ENCODE peak calls at places on chromosomes 5 and 9, in six cellular contexts. One of them, this sample, is unnamed.

GRCh38 chr5:64767959-64768357 is 533 bp downstream of the SREK1IP1 start:
- DNase-seq in NCI-H1105 treated with DMSO at 0.1 percent for 48 hours: peak
- DNase-seq in activated CD4-positive, alpha-beta T cell treated with anti-CD3 and anti-CD28 coated beads for 24 hours: no peak
- DNase-seq in NCI-H1417: peak
- DNase-seq in NCI-H524 treated with DMSO at 0.1 percent for 48 hours: peak
- DNase-seq in effector CD8-positive, alpha-beta T cell: no peak
- DNase-seq in this sample: no peak

GRCh38 chr5:160213537-160213936 is 15.8 kb upstream of the FABP6 start:
- DNase-seq in NCI-H1105 treated with DMSO at 0.1 percent for 48 hours: no peak
- DNase-seq in NCI-H1417: peak
- DNase-seq in effector CD8-positive, alpha-beta T cell: no peak
- DNase-seq in NCI-H524 treated with DMSO at 0.1 percent for 48 hours: no peak
- DNase-seq in activated CD4-positive, alpha-beta T cell treated with anti-CD3 and anti-CD28 coated beads for 24 hours: no peak
- DNase-seq in this sample: no peak

GRCh38 chr5:102886586-102886985 is 131.5 kb downstream of the PAM start:
- DNase-seq in effector CD8-positive, alpha-beta T cell: no peak
- DNase-seq in activated CD4-positive, alpha-beta T cell treated with anti-CD3 and anti-CD28 coated beads for 24 hours: no peak
- DNase-seq in NCI-H524 treated with DMSO at 0.1 percent for 48 hours: no peak
- DNase-seq in NCI-H1105 treated with DMSO at 0.1 percent for 48 hours: no peak
- DNase-seq in NCI-H1417: peak
- DNase-seq in this sample: no peak

GRCh38 chr9:34994429-34995287 is 5.1 kb downstream of the DNAJB5 start:
- DNase-seq in effector CD8-positive, alpha-beta T cell: no peak
- DNase-seq in activated CD4-positive, alpha-beta T cell treated with anti-CD3 and anti-CD28 coated beads for 24 hours: no peak
- DNase-seq in NCI-H1417: peak
- DNase-seq in NCI-H524 treated with DMSO at 0.1 percent for 48 hours: peak
- DNase-seq in NCI-H1105 treated with DMSO at 0.1 percent for 48 hours: peak
- DNase-seq in this sample: no peak

GRCh38 chr9:6230037-6230778 is 14.6 kb downstream of the IL33 start:
- DNase-seq in activated CD4-positive, alpha-beta T cell treated with anti-CD3 and anti-CD28 coated beads for 24 hours: no peak
- DNase-seq in NCI-H1105 treated with DMSO at 0.1 percent for 48 hours: no peak
- DNase-seq in NCI-H524 treated with DMSO at 0.1 percent for 48 hours: no peak
- DNase-seq in NCI-H1417: no peak
- DNase-seq in effector CD8-positive, alpha-beta T cell: no peak
- DNase-seq in this sample: no peak

GRCh38 chr5:11931638-11932037 is 27.4 kb upstream of the CTNND2 start:
- DNase-seq in activated CD4-positive, alpha-beta T cell treated with anti-CD3 and anti-CD28 coated beads for 24 hours: no peak
- DNase-seq in effector CD8-positive, alpha-beta T cell: no peak
- DNase-seq in NCI-H524 treated with DMSO at 0.1 percent for 48 hours: no peak
- DNase-seq in NCI-H1417: no peak
- DNase-seq in NCI-H1105 treated with DMSO at 0.1 percent for 48 hours: no peak
- DNase-seq in this sample: no peak

GRCh38 chr9:91758491-91758981 is 191.5 kb downstream of the ROR2 start:
- DNase-seq in effector CD8-positive, alpha-beta T cell: no peak
- DNase-seq in activated CD4-positive, alpha-beta T cell treated with anti-CD3 and anti-CD28 coated beads for 24 hours: peak
- DNase-seq in NCI-H1417: peak
- DNase-seq in NCI-H524 treated with DMSO at 0.1 percent for 48 hours: no peak
- DNase-seq in NCI-H1105 treated with DMSO at 0.1 percent for 48 hours: no peak
- DNase-seq in this sample: no peak

GRCh38 chr9:88998911-88999310 is 7.6 kb downstream of the S1PR3 start:
- DNase-seq in NCI-H1417: no peak
- DNase-seq in effector CD8-positive, alpha-beta T cell: no peak
- DNase-seq in activated CD4-positive, alpha-beta T cell treated with anti-CD3 and anti-CD28 coated beads for 24 hours: no peak
- DNase-seq in NCI-H524 treated with DMSO at 0.1 percent for 48 hours: no peak
- DNase-seq in NCI-H1105 treated with DMSO at 0.1 percent for 48 hours: no peak
- DNase-seq in this sample: no peak

GRCh38 chr9:84339951-84340350 is 607 bp downstream of the SLC28A3 start:
- DNase-seq in effector CD8-positive, alpha-beta T cell: no peak
- DNase-seq in NCI-H1105 treated with DMSO at 0.1 percent for 48 hours: no peak
- DNase-seq in NCI-H524 treated with DMSO at 0.1 percent for 48 hours: no peak
- DNase-seq in NCI-H1417: no peak
- DNase-seq in activated CD4-positive, alpha-beta T cell treated with anti-CD3 and anti-CD28 coated beads for 24 hours: no peak
- DNase-seq in this sample: no peak

GRCh38 chr5:78504726-78505431 is 143.7 kb downstream of the LHFPL2 start:
- DNase-seq in NCI-H1417: peak
- DNase-seq in effector CD8-positive, alpha-beta T cell: no peak
- DNase-seq in activated CD4-positive, alpha-beta T cell treated with anti-CD3 and anti-CD28 coated beads for 24 hours: no peak
- DNase-seq in NCI-H524 treated with DMSO at 0.1 percent for 48 hours: peak
- DNase-seq in NCI-H1105 treated with DMSO at 0.1 percent for 48 hours: peak
- DNase-seq in this sample: peak

GRCh38 chr5:133552925-133553525 is 59.3 kb downstream of the FSTL4 start:
- DNase-seq in NCI-H524 treated with DMSO at 0.1 percent for 48 hours: no peak
- DNase-seq in NCI-H1417: peak
- DNase-seq in effector CD8-positive, alpha-beta T cell: peak
- DNase-seq in NCI-H1105 treated with DMSO at 0.1 percent for 48 hours: peak
- DNase-seq in activated CD4-positive, alpha-beta T cell treated with anti-CD3 and anti-CD28 coated beads for 24 hours: peak
- DNase-seq in this sample: no peak

GRCh38 chr5:180126716-180127681 is 55.4 kb upstream of the RNF130 start:
- DNase-seq in activated CD4-positive, alpha-beta T cell treated with anti-CD3 and anti-CD28 coated beads for 24 hours: no peak
- DNase-seq in effector CD8-positive, alpha-beta T cell: peak
- DNase-seq in NCI-H1105 treated with DMSO at 0.1 percent for 48 hours: no peak
- DNase-seq in NCI-H1417: peak
- DNase-seq in NCI-H524 treated with DMSO at 0.1 percent for 48 hours: no peak
- DNase-seq in this sample: no peak

GRCh38 chr5:141878186-141878770 is at the start of gene PCDH1:
- DNase-seq in NCI-H1105 treated with DMSO at 0.1 percent for 48 hours: no peak
- DNase-seq in NCI-H1417: peak
- DNase-seq in NCI-H524 treated with DMSO at 0.1 percent for 48 hours: no peak
- DNase-seq in activated CD4-positive, alpha-beta T cell treated with anti-CD3 and anti-CD28 coated beads for 24 hours: no peak
- DNase-seq in effector CD8-positive, alpha-beta T cell: no peak
- DNase-seq in this sample: no peak

GRCh38 chr5:39151731-39152130 is 67.6 kb downstream of the FYB1 start:
- DNase-seq in NCI-H524 treated with DMSO at 0.1 percent for 48 hours: no peak
- DNase-seq in NCI-H1105 treated with DMSO at 0.1 percent for 48 hours: no peak
- DNase-seq in NCI-H1417: no peak
- DNase-seq in effector CD8-positive, alpha-beta T cell: no peak
- DNase-seq in activated CD4-positive, alpha-beta T cell treated with anti-CD3 and anti-CD28 coated beads for 24 hours: no peak
- DNase-seq in this sample: no peak

GRCh38 chr5:141695627-141696180 is 13.7 kb upstream of the ARAP3 start:
- DNase-seq in NCI-H1417: peak
- DNase-seq in NCI-H1105 treated with DMSO at 0.1 percent for 48 hours: peak
- DNase-seq in NCI-H524 treated with DMSO at 0.1 percent for 48 hours: no peak
- DNase-seq in effector CD8-positive, alpha-beta T cell: no peak
- DNase-seq in activated CD4-positive, alpha-beta T cell treated with anti-CD3 and anti-CD28 coated beads for 24 hours: no peak
- DNase-seq in this sample: no peak

GRCh38 chr5:132445640-132445923 is 45.0 kb downstream of the IRF1 start:
- DNase-seq in NCI-H1105 treated with DMSO at 0.1 percent for 48 hours: no peak
- DNase-seq in activated CD4-positive, alpha-beta T cell treated with anti-CD3 and anti-CD28 coated beads for 24 hours: no peak
- DNase-seq in NCI-H1417: no peak
- DNase-seq in effector CD8-positive, alpha-beta T cell: no peak
- DNase-seq in NCI-H524 treated with DMSO at 0.1 percent for 48 hours: no peak
- DNase-seq in this sample: no peak

GRCh38 chr5:38925154-38925925 is 79.5 kb downstream of the OSMR start:
- DNase-seq in activated CD4-positive, alpha-beta T cell treated with anti-CD3 and anti-CD28 coated beads for 24 hours: no peak
- DNase-seq in effector CD8-positive, alpha-beta T cell: no peak
- DNase-seq in NCI-H524 treated with DMSO at 0.1 percent for 48 hours: no peak
- DNase-seq in NCI-H1417: no peak
- DNase-seq in NCI-H1105 treated with DMSO at 0.1 percent for 48 hours: no peak
- DNase-seq in this sample: no peak

GRCh38 chr5:180799902-180800801 is 2.5 kb downstream of the MGAT1 start:
- DNase-seq in effector CD8-positive, alpha-beta T cell: no peak
- DNase-seq in activated CD4-positive, alpha-beta T cell treated with anti-CD3 and anti-CD28 coated beads for 24 hours: no peak
- DNase-seq in NCI-H1105 treated with DMSO at 0.1 percent for 48 hours: no peak
- DNase-seq in NCI-H524 treated with DMSO at 0.1 percent for 48 hours: no peak
- DNase-seq in NCI-H1417: no peak
- DNase-seq in this sample: no peak

GRCh38 chr5:157568717-157569116 is 6.9 kb downstream of the ADAM19 start:
- DNase-seq in NCI-H1417: no peak
- DNase-seq in NCI-H1105 treated with DMSO at 0.1 percent for 48 hours: no peak
- DNase-seq in activated CD4-positive, alpha-beta T cell treated with anti-CD3 and anti-CD28 coated beads for 24 hours: no peak
- DNase-seq in NCI-H524 treated with DMSO at 0.1 percent for 48 hours: no peak
- DNase-seq in effector CD8-positive, alpha-beta T cell: no peak
- DNase-seq in this sample: no peak

GRCh38 chr5:35160486-35161116 is 69.7 kb downstream of the PRLR start:
- DNase-seq in NCI-H524 treated with DMSO at 0.1 percent for 48 hours: no peak
- DNase-seq in effector CD8-positive, alpha-beta T cell: no peak
- DNase-seq in NCI-H1105 treated with DMSO at 0.1 percent for 48 hours: no peak
- DNase-seq in activated CD4-positive, alpha-beta T cell treated with anti-CD3 and anti-CD28 coated beads for 24 hours: no peak
- DNase-seq in NCI-H1417: no peak
- DNase-seq in this sample: no peak

GRCh38 chr9:6243746-6244145 is 28.1 kb downstream of the IL33 start:
- DNase-seq in NCI-H1105 treated with DMSO at 0.1 percent for 48 hours: no peak
- DNase-seq in effector CD8-positive, alpha-beta T cell: no peak
- DNase-seq in NCI-H1417: no peak
- DNase-seq in NCI-H524 treated with DMSO at 0.1 percent for 48 hours: no peak
- DNase-seq in activated CD4-positive, alpha-beta T cell treated with anti-CD3 and anti-CD28 coated beads for 24 hours: no peak
- DNase-seq in this sample: no peak

GRCh38 chr5:144203750-144204596 is 33.3 kb downstream of the KCTD16 start:
- DNase-seq in NCI-H1105 treated with DMSO at 0.1 percent for 48 hours: peak
- DNase-seq in NCI-H524 treated with DMSO at 0.1 percent for 48 hours: peak
- DNase-seq in effector CD8-positive, alpha-beta T cell: no peak
- DNase-seq in activated CD4-positive, alpha-beta T cell treated with anti-CD3 and anti-CD28 coated beads for 24 hours: peak
- DNase-seq in NCI-H1417: peak
- DNase-seq in this sample: peak

GRCh38 chr5:149528661-149529060 is 22.6 kb downstream of the CSNK1A1 start:
- DNase-seq in effector CD8-positive, alpha-beta T cell: no peak
- DNase-seq in NCI-H524 treated with DMSO at 0.1 percent for 48 hours: no peak
- DNase-seq in NCI-H1105 treated with DMSO at 0.1 percent for 48 hours: no peak
- DNase-seq in NCI-H1417: no peak
- DNase-seq in activated CD4-positive, alpha-beta T cell treated with anti-CD3 and anti-CD28 coated beads for 24 hours: no peak
- DNase-seq in this sample: no peak

GRCh38 chr9:95494416-95495371 is 22.1 kb downstream of the PTCH1 start:
- DNase-seq in NCI-H1105 treated with DMSO at 0.1 percent for 48 hours: peak
- DNase-seq in NCI-H524 treated with DMSO at 0.1 percent for 48 hours: no peak
- DNase-seq in activated CD4-positive, alpha-beta T cell treated with anti-CD3 and anti-CD28 coated beads for 24 hours: peak
- DNase-seq in NCI-H1417: peak
- DNase-seq in effector CD8-positive, alpha-beta T cell: peak
- DNase-seq in this sample: no peak

GRCh38 chr5:179549973-179550510 is 312 bp upstream of the RUFY1 start:
- DNase-seq in NCI-H1417: peak
- DNase-seq in NCI-H524 treated with DMSO at 0.1 percent for 48 hours: no peak
- DNase-seq in effector CD8-positive, alpha-beta T cell: peak
- DNase-seq in activated CD4-positive, alpha-beta T cell treated with anti-CD3 and anti-CD28 coated beads for 24 hours: no peak
- DNase-seq in NCI-H1105 treated with DMSO at 0.1 percent for 48 hours: peak
- DNase-seq in this sample: no peak

GRCh38 chr9:69949396-69949795 is 94.3 kb upstream of the MAMDC2 start:
- DNase-seq in NCI-H1105 treated with DMSO at 0.1 percent for 48 hours: no peak
- DNase-seq in NCI-H524 treated with DMSO at 0.1 percent for 48 hours: no peak
- DNase-seq in NCI-H1417: no peak
- DNase-seq in activated CD4-positive, alpha-beta T cell treated with anti-CD3 and anti-CD28 coated beads for 24 hours: no peak
- DNase-seq in effector CD8-positive, alpha-beta T cell: no peak
- DNase-seq in this sample: no peak

GRCh38 chr5:154756871-154757646 is 1.9 kb downstream of the LARP1 start:
- DNase-seq in effector CD8-positive, alpha-beta T cell: peak
- DNase-seq in NCI-H524 treated with DMSO at 0.1 percent for 48 hours: no peak
- DNase-seq in activated CD4-positive, alpha-beta T cell treated with anti-CD3 and anti-CD28 coated beads for 24 hours: peak
- DNase-seq in NCI-H1105 treated with DMSO at 0.1 percent for 48 hours: peak
- DNase-seq in NCI-H1417: peak
- DNase-seq in this sample: no peak

GRCh38 chr9:68552700-68553099 is 12.0 kb upstream of the TMEM252 start:
- DNase-seq in NCI-H1105 treated with DMSO at 0.1 percent for 48 hours: no peak
- DNase-seq in activated CD4-positive, alpha-beta T cell treated with anti-CD3 and anti-CD28 coated beads for 24 hours: no peak
- DNase-seq in effector CD8-positive, alpha-beta T cell: no peak
- DNase-seq in NCI-H524 treated with DMSO at 0.1 percent for 48 hours: no peak
- DNase-seq in NCI-H1417: no peak
- DNase-seq in this sample: no peak

GRCh38 chr9:81665514-81665838 is 23.9 kb downstream of the TLE1 start:
- DNase-seq in NCI-H524 treated with DMSO at 0.1 percent for 48 hours: peak
- DNase-seq in activated CD4-positive, alpha-beta T cell treated with anti-CD3 and anti-CD28 coated beads for 24 hours: no peak
- DNase-seq in NCI-H1417: peak
- DNase-seq in NCI-H1105 treated with DMSO at 0.1 percent for 48 hours: peak
- DNase-seq in effector CD8-positive, alpha-beta T cell: no peak
- DNase-seq in this sample: no peak

GRCh38 chr5:91339053-91339710 is 43.9 kb downstream of the ARRDC3 start:
- DNase-seq in NCI-H524 treated with DMSO at 0.1 percent for 48 hours: no peak
- DNase-seq in NCI-H1417: no peak
- DNase-seq in activated CD4-positive, alpha-beta T cell treated with anti-CD3 and anti-CD28 coated beads for 24 hours: no peak
- DNase-seq in effector CD8-positive, alpha-beta T cell: no peak
- DNase-seq in NCI-H1105 treated with DMSO at 0.1 percent for 48 hours: no peak
- DNase-seq in this sample: no peak

GRCh38 chr5:36279054-36279698 is 22.5 kb downstream of the RANBP3L start:
- DNase-seq in NCI-H524 treated with DMSO at 0.1 percent for 48 hours: no peak
- DNase-seq in NCI-H1105 treated with DMSO at 0.1 percent for 48 hours: no peak
- DNase-seq in effector CD8-positive, alpha-beta T cell: no peak
- DNase-seq in NCI-H1417: no peak
- DNase-seq in activated CD4-positive, alpha-beta T cell treated with anti-CD3 and anti-CD28 coated beads for 24 hours: no peak
- DNase-seq in this sample: no peak

GRCh38 chr9:137028281-137029057 is 432 bp upstream of the ABCA2 start:
- DNase-seq in activated CD4-positive, alpha-beta T cell treated with anti-CD3 and anti-CD28 coated beads for 24 hours: peak
- DNase-seq in NCI-H1105 treated with DMSO at 0.1 percent for 48 hours: peak
- DNase-seq in NCI-H524 treated with DMSO at 0.1 percent for 48 hours: no peak
- DNase-seq in effector CD8-positive, alpha-beta T cell: peak
- DNase-seq in NCI-H1417: peak
- DNase-seq in this sample: no peak

GRCh38 chr9:27457445-27457844 is 66.6 kb upstream of the IFNK start:
- DNase-seq in activated CD4-positive, alpha-beta T cell treated with anti-CD3 and anti-CD28 coated beads for 24 hours: no peak
- DNase-seq in NCI-H524 treated with DMSO at 0.1 percent for 48 hours: no peak
- DNase-seq in NCI-H1417: no peak
- DNase-seq in effector CD8-positive, alpha-beta T cell: no peak
- DNase-seq in NCI-H1105 treated with DMSO at 0.1 percent for 48 hours: no peak
- DNase-seq in this sample: no peak

GRCh38 chr5:123266365-123266764 is 156.8 kb downstream of the CEP120 start:
- DNase-seq in effector CD8-positive, alpha-beta T cell: no peak
- DNase-seq in NCI-H1417: no peak
- DNase-seq in NCI-H524 treated with DMSO at 0.1 percent for 48 hours: no peak
- DNase-seq in activated CD4-positive, alpha-beta T cell treated with anti-CD3 and anti-CD28 coated beads for 24 hours: no peak
- DNase-seq in NCI-H1105 treated with DMSO at 0.1 percent for 48 hours: no peak
- DNase-seq in this sample: no peak

GRCh38 chr9:30815585-30815984 is 1568.9 kb upstream of the ACO1 start:
- DNase-seq in activated CD4-positive, alpha-beta T cell treated with anti-CD3 and anti-CD28 coated beads for 24 hours: no peak
- DNase-seq in NCI-H1417: no peak
- DNase-seq in NCI-H524 treated with DMSO at 0.1 percent for 48 hours: no peak
- DNase-seq in effector CD8-positive, alpha-beta T cell: no peak
- DNase-seq in NCI-H1105 treated with DMSO at 0.1 percent for 48 hours: no peak
- DNase-seq in this sample: no peak